ENCODE peak calls at places on chromosomes 6 and 20, in nine cellular contexts. One of them, this sample, is unnamed.
A peak's percentile ranks its signal among the peaks of the same experiment; 100 is the strongest.

GRCh38 chr20:11271319-11271718 is 597.5 kb upstream of the JAG1 start:
- DNase-seq in IMR-90: no peak
- DNase-seq in effector memory CD4-positive, alpha-beta T cell: no peak
- DNase-seq in psoas muscle: no peak
- DNase-seq in prostate gland: no peak
- DNase-seq in CD4-positive, CD25-positive, alpha-beta regulatory T cell: no peak
- DNase-seq in CD4-positive, alpha-beta memory T cell: no peak
- DNase-seq in heart right ventricle: no peak
- DNase-seq in thoracic aorta: no peak
- DNase-seq in this sample: no peak

GRCh38 chr6:131061041-131061770 is 1.8 kb downstream of the EPB41L2 start:
- DNase-seq in prostate gland: no peak
- DNase-seq in effector memory CD4-positive, alpha-beta T cell: no peak
- DNase-seq in psoas muscle: no peak
- DNase-seq in IMR-90: peak; percentile 67
- DNase-seq in heart right ventricle: no peak
- DNase-seq in CD4-positive, alpha-beta memory T cell: no peak
- DNase-seq in CD4-positive, CD25-positive, alpha-beta regulatory T cell: no peak
- DNase-seq in thoracic aorta: no peak
- DNase-seq in this sample: peak; percentile 11

GRCh38 chr6:31110825-31111582 is 1.4 kb downstream of the C6orf15 start:
- DNase-seq in CD4-positive, alpha-beta memory T cell: no peak
- DNase-seq in CD4-positive, CD25-positive, alpha-beta regulatory T cell: no peak
- DNase-seq in thoracic aorta: no peak
- DNase-seq in effector memory CD4-positive, alpha-beta T cell: no peak
- DNase-seq in prostate gland: no peak
- DNase-seq in IMR-90: no peak
- DNase-seq in heart right ventricle: no peak
- DNase-seq in psoas muscle: no peak
- DNase-seq in this sample: no peak

GRCh38 chr6:21556968-21557721 is 36.4 kb upstream of the SOX4 start:
- DNase-seq in CD4-positive, CD25-positive, alpha-beta regulatory T cell: no peak
- DNase-seq in heart right ventricle: no peak
- DNase-seq in effector memory CD4-positive, alpha-beta T cell: no peak
- DNase-seq in prostate gland: peak; percentile 78
- DNase-seq in CD4-positive, alpha-beta memory T cell: no peak
- DNase-seq in IMR-90: no peak
- DNase-seq in psoas muscle: no peak
- DNase-seq in thoracic aorta: no peak
- DNase-seq in this sample: no peak

GRCh38 chr20:13953227-13953626 is 37.2 kb downstream of the SEL1L2 start:
- DNase-seq in prostate gland: no peak
- DNase-seq in IMR-90: no peak
- DNase-seq in CD4-positive, alpha-beta memory T cell: no peak
- DNase-seq in CD4-positive, CD25-positive, alpha-beta regulatory T cell: no peak
- DNase-seq in effector memory CD4-positive, alpha-beta T cell: no peak
- DNase-seq in thoracic aorta: no peak
- DNase-seq in heart right ventricle: no peak
- DNase-seq in psoas muscle: no peak
- DNase-seq in this sample: no peak

GRCh38 chr6:484086-484728 is 92.7 kb downstream of the IRF4 start:
- DNase-seq in psoas muscle: no peak
- DNase-seq in CD4-positive, alpha-beta memory T cell: no peak
- DNase-seq in IMR-90: peak; percentile 16
- DNase-seq in heart right ventricle: no peak
- DNase-seq in CD4-positive, CD25-positive, alpha-beta regulatory T cell: no peak
- DNase-seq in effector memory CD4-positive, alpha-beta T cell: no peak
- DNase-seq in prostate gland: no peak
- DNase-seq in thoracic aorta: no peak
- DNase-seq in this sample: no peak

GRCh38 chr6:123415844-123416468 is 220.8 kb downstream of the TRDN start:
- DNase-seq in thoracic aorta: no peak
- DNase-seq in IMR-90: peak; percentile 37
- DNase-seq in prostate gland: peak; percentile 36
- DNase-seq in CD4-positive, alpha-beta memory T cell: no peak
- DNase-seq in CD4-positive, CD25-positive, alpha-beta regulatory T cell: no peak
- DNase-seq in effector memory CD4-positive, alpha-beta T cell: no peak
- DNase-seq in psoas muscle: no peak
- DNase-seq in heart right ventricle: no peak
- DNase-seq in this sample: peak; percentile 67

GRCh38 chr20:52104546-52105044 is 87.0 kb downstream of the ZFP64 start:
- DNase-seq in CD4-positive, CD25-positive, alpha-beta regulatory T cell: no peak
- DNase-seq in IMR-90: peak; percentile 8
- DNase-seq in prostate gland: no peak
- DNase-seq in CD4-positive, alpha-beta memory T cell: no peak
- DNase-seq in heart right ventricle: no peak
- DNase-seq in thoracic aorta: no peak
- DNase-seq in effector memory CD4-positive, alpha-beta T cell: no peak
- DNase-seq in psoas muscle: no peak
- DNase-seq in this sample: no peak

GRCh38 chr6:10237284-10238043 is 177.4 kb downstream of the TFAP2A start:
- DNase-seq in psoas muscle: no peak
- DNase-seq in effector memory CD4-positive, alpha-beta T cell: no peak
- DNase-seq in thoracic aorta: no peak
- DNase-seq in IMR-90: peak; percentile 1
- DNase-seq in CD4-positive, alpha-beta memory T cell: no peak
- DNase-seq in CD4-positive, CD25-positive, alpha-beta regulatory T cell: no peak
- DNase-seq in heart right ventricle: no peak
- DNase-seq in prostate gland: no peak
- DNase-seq in this sample: peak; percentile 4

GRCh38 chr6:79076881-79077641 is 993 bp downstream of the PHIP start:
- DNase-seq in thoracic aorta: peak; percentile 73
- DNase-seq in effector memory CD4-positive, alpha-beta T cell: peak; percentile 84
- DNase-seq in heart right ventricle: peak; percentile 90
- DNase-seq in psoas muscle: peak; percentile 96
- DNase-seq in CD4-positive, alpha-beta memory T cell: peak; percentile 93
- DNase-seq in prostate gland: peak; percentile 89
- DNase-seq in CD4-positive, CD25-positive, alpha-beta regulatory T cell: peak; percentile 75
- DNase-seq in IMR-90: peak; percentile 95
- DNase-seq in this sample: peak; percentile 90

GRCh38 chr6:41014780-41015179 is 24.2 kb downstream of the UNC5CL start:
- DNase-seq in IMR-90: no peak
- DNase-seq in psoas muscle: no peak
- DNase-seq in CD4-positive, CD25-positive, alpha-beta regulatory T cell: no peak
- DNase-seq in prostate gland: no peak
- DNase-seq in CD4-positive, alpha-beta memory T cell: no peak
- DNase-seq in effector memory CD4-positive, alpha-beta T cell: no peak
- DNase-seq in heart right ventricle: no peak
- DNase-seq in thoracic aorta: no peak
- DNase-seq in this sample: no peak

GRCh38 chr20:19977373-19977770 is 39.8 kb upstream of the NAA20 start:
- DNase-seq in heart right ventricle: no peak
- DNase-seq in effector memory CD4-positive, alpha-beta T cell: no peak
- DNase-seq in psoas muscle: peak; percentile 64
- DNase-seq in CD4-positive, CD25-positive, alpha-beta regulatory T cell: no peak
- DNase-seq in thoracic aorta: no peak
- DNase-seq in CD4-positive, alpha-beta memory T cell: no peak
- DNase-seq in IMR-90: no peak
- DNase-seq in prostate gland: no peak
- DNase-seq in this sample: no peak

GRCh38 chr20:19978511-19979210 is 38.5 kb upstream of the NAA20 start:
- DNase-seq in CD4-positive, CD25-positive, alpha-beta regulatory T cell: no peak
- DNase-seq in thoracic aorta: no peak
- DNase-seq in effector memory CD4-positive, alpha-beta T cell: no peak
- DNase-seq in heart right ventricle: peak; percentile 32
- DNase-seq in IMR-90: no peak
- DNase-seq in prostate gland: no peak
- DNase-seq in psoas muscle: peak; percentile 45
- DNase-seq in CD4-positive, alpha-beta memory T cell: no peak
- DNase-seq in this sample: no peak

GRCh38 chr20:19975436-19975799 is 41.7 kb upstream of the NAA20 start:
- DNase-seq in prostate gland: peak; percentile 48
- DNase-seq in psoas muscle: peak; percentile 60
- DNase-seq in CD4-positive, CD25-positive, alpha-beta regulatory T cell: no peak
- DNase-seq in thoracic aorta: no peak
- DNase-seq in IMR-90: peak; percentile 54
- DNase-seq in heart right ventricle: no peak
- DNase-seq in CD4-positive, alpha-beta memory T cell: no peak
- DNase-seq in effector memory CD4-positive, alpha-beta T cell: no peak
- DNase-seq in this sample: no peak

GRCh38 chr20:19975901-19976300 is 41.3 kb upstream of the NAA20 start:
- DNase-seq in psoas muscle: peak; percentile 40
- DNase-seq in CD4-positive, alpha-beta memory T cell: no peak
- DNase-seq in thoracic aorta: no peak
- DNase-seq in heart right ventricle: no peak
- DNase-seq in IMR-90: no peak
- DNase-seq in CD4-positive, CD25-positive, alpha-beta regulatory T cell: no peak
- DNase-seq in prostate gland: no peak
- DNase-seq in effector memory CD4-positive, alpha-beta T cell: no peak
- DNase-seq in this sample: no peak

DNA sequence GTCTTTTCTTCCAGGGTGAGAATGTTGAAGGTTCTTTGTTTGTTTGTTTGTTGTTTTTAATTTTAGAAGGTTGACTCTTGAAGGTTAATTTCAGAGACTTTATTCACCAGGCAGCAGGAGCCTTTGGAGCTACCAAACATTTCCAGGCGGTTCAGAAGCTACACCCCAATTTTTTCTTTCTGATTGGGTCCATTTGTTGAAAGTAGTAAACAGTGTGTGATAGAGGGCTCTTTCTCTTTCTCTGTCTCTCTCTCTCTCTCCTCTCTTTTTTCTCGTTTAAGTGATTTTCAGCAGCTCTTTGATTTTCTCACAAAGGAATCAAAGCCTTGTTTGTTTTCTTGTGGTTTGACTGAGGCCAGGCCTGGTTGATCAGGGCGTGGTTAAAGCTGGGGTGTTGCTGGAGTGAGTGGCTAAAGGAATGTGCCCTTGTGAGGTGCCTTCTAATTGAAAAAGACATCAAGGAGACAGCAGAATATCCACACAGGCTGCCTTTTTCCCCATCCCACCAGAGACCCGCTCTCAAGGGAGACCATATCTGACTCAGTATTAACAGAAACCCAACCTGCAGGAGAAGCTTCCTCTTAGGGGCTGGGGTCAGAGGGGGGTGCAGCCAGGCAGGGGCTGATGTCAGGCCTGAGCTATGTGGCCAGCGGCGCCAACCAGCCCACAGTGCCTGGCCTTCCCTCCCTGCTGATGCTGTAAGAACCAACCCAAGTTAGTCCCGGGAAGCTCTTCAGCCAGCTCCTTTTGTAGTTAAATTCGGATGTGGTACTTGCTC is 40.4 kb upstream of the NAA20 start:
- DNase-seq in prostate gland: peak; percentile 52
- DNase-seq in thoracic aorta: peak; percentile 46
- DNase-seq in CD4-positive, alpha-beta memory T cell: peak; percentile 37
- DNase-seq in psoas muscle: peak; percentile 67
- DNase-seq in CD4-positive, CD25-positive, alpha-beta regulatory T cell: no peak
- DNase-seq in IMR-90: peak; percentile 83
- DNase-seq in effector memory CD4-positive, alpha-beta T cell: no peak
- DNase-seq in heart right ventricle: peak; percentile 57
- DNase-seq in this sample: peak; percentile 20
- H3K27ac ChIP-seq in prostate gland: peak overlapping the region; percentile 89
- H3K27ac ChIP-seq in thoracic aorta: peak overlapping the region; percentile 90
- H3K27ac ChIP-seq in CD4-positive, alpha-beta memory T cell: no peak overlapping the region
- H3K27ac ChIP-seq in psoas muscle: peak overlapping the region; percentile 91
- H3K27ac ChIP-seq in CD4-positive, CD25-positive, alpha-beta regulatory T cell: no peak overlapping the region
- H3K27ac ChIP-seq in IMR-90: peak overlapping the region; percentile 71
- H3K27ac ChIP-seq in effector memory CD4-positive, alpha-beta T cell: peak overlapping the region; percentile 25
- H3K27ac ChIP-seq in heart right ventricle: peak overlapping the region; percentile 94
- H3K27ac ChIP-seq in this sample: peak overlapping the region; percentile 73

DNA sequence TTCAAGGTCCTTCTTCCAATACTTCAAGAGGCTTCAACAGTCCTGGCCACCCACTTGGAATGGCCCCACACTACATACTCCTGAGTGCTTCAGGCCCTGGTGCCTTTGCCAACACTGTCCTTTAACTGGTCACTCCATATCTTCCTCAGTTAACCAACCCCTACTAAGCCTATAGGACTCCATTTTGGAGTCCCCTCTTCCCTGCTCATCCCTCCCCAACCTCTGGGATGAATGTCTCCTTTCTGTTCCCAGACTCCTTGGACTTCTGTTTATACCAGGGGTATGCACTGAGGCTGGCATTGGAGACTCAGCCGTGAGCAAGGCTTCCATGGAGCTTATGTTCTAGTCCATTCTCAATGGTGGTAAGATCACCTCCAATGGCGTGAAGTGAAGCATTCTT is 33.6 kb downstream of the COX4I2 start:
- DNase-seq in heart right ventricle: no peak
- DNase-seq in prostate gland: no peak
- DNase-seq in CD4-positive, CD25-positive, alpha-beta regulatory T cell: no peak
- DNase-seq in effector memory CD4-positive, alpha-beta T cell: no peak
- DNase-seq in psoas muscle: no peak
- DNase-seq in CD4-positive, alpha-beta memory T cell: no peak
- DNase-seq in thoracic aorta: no peak
- DNase-seq in IMR-90: no peak
- DNase-seq in this sample: no peak
- H3K4me1 ChIP-seq in heart right ventricle: peaks cover 99% of the 10 kb centered on the region
- H3K4me1 ChIP-seq in prostate gland: peaks cover 25% of the 10 kb centered on the region
- H3K4me1 ChIP-seq in CD4-positive, CD25-positive, alpha-beta regulatory T cell: peaks cover 42% of the 10 kb centered on the region
- H3K4me1 ChIP-seq in effector memory CD4-positive, alpha-beta T cell: peaks cover 29% of the 10 kb centered on the region
- H3K4me1 ChIP-seq in psoas muscle: peaks cover 97% of the 10 kb centered on the region
- H3K4me1 ChIP-seq in CD4-positive, alpha-beta memory T cell: peaks cover 69% of the 10 kb centered on the region
- H3K4me1 ChIP-seq in thoracic aorta: peaks cover 100% of the 10 kb centered on the region
- H3K4me1 ChIP-seq in IMR-90: peaks cover 34% of the 10 kb centered on the region
- H3K4me1 ChIP-seq in this sample: peaks cover 19% of the 10 kb centered on the region

DNA sequence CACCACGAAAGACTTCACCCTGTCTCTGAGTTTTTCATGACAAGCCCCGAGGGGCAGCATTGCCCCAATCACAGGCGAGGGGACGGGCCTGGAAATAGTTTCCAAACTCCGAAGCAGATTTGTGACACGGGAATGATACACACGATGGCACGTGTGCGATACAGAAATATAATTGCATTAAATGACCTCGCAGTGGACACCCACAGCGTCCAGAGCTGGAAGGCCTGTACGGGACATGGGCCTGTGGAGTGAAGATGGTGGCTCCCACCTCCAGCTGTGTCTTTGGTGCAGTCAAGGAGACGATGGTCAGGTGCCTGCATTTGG is 43.0 kb downstream of the PMEPA1 start:
- DNase-seq in IMR-90: no peak
- DNase-seq in prostate gland: no peak
- DNase-seq in CD4-positive, alpha-beta memory T cell: no peak
- DNase-seq in effector memory CD4-positive, alpha-beta T cell: no peak
- DNase-seq in heart right ventricle: no peak
- DNase-seq in CD4-positive, CD25-positive, alpha-beta regulatory T cell: no peak
- DNase-seq in psoas muscle: peak; percentile 34
- DNase-seq in thoracic aorta: no peak
- DNase-seq in this sample: no peak
- H3K27ac ChIP-seq in IMR-90: no peak overlapping the region
- H3K27ac ChIP-seq in prostate gland: no peak overlapping the region
- H3K27ac ChIP-seq in CD4-positive, alpha-beta memory T cell: no peak overlapping the region
- H3K27ac ChIP-seq in effector memory CD4-positive, alpha-beta T cell: no peak overlapping the region
- H3K27ac ChIP-seq in heart right ventricle: no peak overlapping the region
- H3K27ac ChIP-seq in CD4-positive, CD25-positive, alpha-beta regulatory T cell: no peak overlapping the region
- H3K27ac ChIP-seq in psoas muscle: no peak overlapping the region
- H3K27ac ChIP-seq in thoracic aorta: peak overlapping the region; percentile 66
- H3K27ac ChIP-seq in this sample: no peak overlapping the region

DNA sequence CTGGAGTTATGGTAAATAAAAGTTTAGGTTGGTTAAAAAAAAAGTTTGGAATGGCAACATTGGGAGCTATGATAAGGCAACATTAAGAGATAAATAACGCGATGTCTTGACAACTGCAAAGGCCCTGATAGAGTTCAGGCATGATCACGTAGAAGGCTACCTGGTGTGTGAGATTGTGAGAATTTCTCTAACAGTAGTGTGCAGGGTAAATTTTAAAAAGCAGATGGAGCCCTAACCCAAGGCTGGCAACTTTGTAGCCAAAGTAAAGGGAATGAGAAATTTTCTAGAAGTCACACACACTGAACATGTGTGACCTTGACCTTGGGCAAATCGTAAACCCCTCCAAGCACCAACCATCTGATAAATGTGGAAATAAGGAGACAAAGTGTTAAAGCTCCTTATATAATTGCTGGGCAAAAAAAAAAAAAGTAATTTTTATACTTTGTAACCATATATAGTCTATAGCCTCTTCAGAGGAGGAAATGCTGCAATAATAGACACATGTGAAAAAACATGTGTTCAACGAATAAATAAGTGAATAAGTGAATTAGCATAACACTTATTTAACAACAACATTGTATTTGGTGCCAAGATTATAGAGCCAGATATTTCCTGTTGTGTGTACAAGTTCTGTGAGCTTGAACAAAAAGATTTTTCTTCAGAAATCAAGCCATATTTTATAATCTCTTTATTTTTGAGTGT is 18.2 kb downstream of the KCNQ5 start:
- DNase-seq in thoracic aorta: no peak
- DNase-seq in psoas muscle: no peak
- DNase-seq in CD4-positive, CD25-positive, alpha-beta regulatory T cell: no peak
- DNase-seq in prostate gland: no peak
- DNase-seq in heart right ventricle: no peak
- DNase-seq in effector memory CD4-positive, alpha-beta T cell: no peak
- DNase-seq in CD4-positive, alpha-beta memory T cell: no peak
- DNase-seq in IMR-90: no peak
- DNase-seq in this sample: no peak
- H3K4me1 ChIP-seq in thoracic aorta: no peaks in the 10 kb centered on the region
- H3K4me1 ChIP-seq in psoas muscle: peaks cover 31% of the 10 kb centered on the region
- H3K4me1 ChIP-seq in CD4-positive, CD25-positive, alpha-beta regulatory T cell: no peaks in the 10 kb centered on the region
- H3K4me1 ChIP-seq in prostate gland: no peaks in the 10 kb centered on the region
- H3K4me1 ChIP-seq in heart right ventricle: no peaks in the 10 kb centered on the region
- H3K4me1 ChIP-seq in effector memory CD4-positive, alpha-beta T cell: no peaks in the 10 kb centered on the region
- H3K4me1 ChIP-seq in CD4-positive, alpha-beta memory T cell: no peaks in the 10 kb centered on the region
- H3K4me1 ChIP-seq in IMR-90: no peaks in the 10 kb centered on the region
- H3K4me1 ChIP-seq in this sample: no peaks in the 10 kb centered on the region